ENCODE peak calls at places on chromosomes 7 and 10, in nine cellular contexts. One of them, this sample, is unnamed.

GRCh38 chr10:62992145-62992721 is 140.9 kb upstream of the NRBF2 start:
- DNase-seq in naive B cell: no peak
- DNase-seq in CD4-positive, alpha-beta T cell: no peak
- DNase-seq in NCI-H82: no peak
- DNase-seq in NCI-H146: no peak
- DNase-seq in NCI-H1417: no peak
- DNase-seq in non-pigmented ciliary epithelial cell: no peak
- DNase-seq in cardiac muscle cell: peak
- DNase-seq in HT1080: peak
- DNase-seq in this sample: no peak

GRCh38 chr7:130008941-130009847 is 42.0 kb downstream of the ZC3HC1 start:
- DNase-seq in HT1080: peak
- DNase-seq in NCI-H1417: peak
- DNase-seq in non-pigmented ciliary epithelial cell: no peak
- DNase-seq in NCI-H146: peak
- DNase-seq in cardiac muscle cell: no peak
- DNase-seq in NCI-H82: no peak
- DNase-seq in naive B cell: no peak
- DNase-seq in CD4-positive, alpha-beta T cell: no peak
- DNase-seq in this sample: no peak

GRCh38 chr10:132698761-132699391 is 87.1 kb downstream of the NKX6-2 start:
- DNase-seq in NCI-H146: no peak
- DNase-seq in cardiac muscle cell: no peak
- DNase-seq in NCI-H82: no peak
- DNase-seq in HT1080: no peak
- DNase-seq in naive B cell: no peak
- DNase-seq in CD4-positive, alpha-beta T cell: no peak
- DNase-seq in non-pigmented ciliary epithelial cell: no peak
- DNase-seq in NCI-H1417: no peak
- DNase-seq in this sample: no peak

GRCh38 chr7:144668503-144668902 is 167.3 kb downstream of the TPK1 start:
- DNase-seq in HT1080: no peak
- DNase-seq in NCI-H82: peak
- DNase-seq in NCI-H1417: no peak
- DNase-seq in non-pigmented ciliary epithelial cell: no peak
- DNase-seq in naive B cell: no peak
- DNase-seq in cardiac muscle cell: no peak
- DNase-seq in CD4-positive, alpha-beta T cell: no peak
- DNase-seq in NCI-H146: no peak
- DNase-seq in this sample: no peak

GRCh38 chr10:43136432-43136831 is 1.8 kb upstream of the CSGALNACT2 start:
- DNase-seq in CD4-positive, alpha-beta T cell: no peak
- DNase-seq in NCI-H1417: no peak
- DNase-seq in naive B cell: no peak
- DNase-seq in cardiac muscle cell: no peak
- DNase-seq in non-pigmented ciliary epithelial cell: no peak
- DNase-seq in NCI-H82: no peak
- DNase-seq in NCI-H146: no peak
- DNase-seq in HT1080: no peak
- DNase-seq in this sample: no peak

GRCh38 chr10:21519981-21520436 is 5.5 kb downstream of the SKIDA1 start:
- DNase-seq in NCI-H146: peak
- DNase-seq in HT1080: no peak
- DNase-seq in CD4-positive, alpha-beta T cell: no peak
- DNase-seq in non-pigmented ciliary epithelial cell: no peak
- DNase-seq in cardiac muscle cell: no peak
- DNase-seq in NCI-H82: peak
- DNase-seq in naive B cell: no peak
- DNase-seq in NCI-H1417: peak
- DNase-seq in this sample: peak

GRCh38 chr7:93799750-93800357 is 90.7 kb downstream of the TFPI2 start:
- DNase-seq in CD4-positive, alpha-beta T cell: no peak
- DNase-seq in NCI-H146: no peak
- DNase-seq in naive B cell: no peak
- DNase-seq in non-pigmented ciliary epithelial cell: no peak
- DNase-seq in NCI-H82: peak
- DNase-seq in cardiac muscle cell: peak
- DNase-seq in NCI-H1417: no peak
- DNase-seq in HT1080: peak
- DNase-seq in this sample: no peak

GRCh38 chr10:76353124-76353851 is 921.9 kb downstream of the LRMDA start:
- DNase-seq in NCI-H82: no peak
- DNase-seq in naive B cell: no peak
- DNase-seq in NCI-H146: no peak
- DNase-seq in CD4-positive, alpha-beta T cell: no peak
- DNase-seq in non-pigmented ciliary epithelial cell: no peak
- DNase-seq in cardiac muscle cell: peak
- DNase-seq in HT1080: no peak
- DNase-seq in NCI-H1417: no peak
- DNase-seq in this sample: no peak

GRCh38 chr7:19519443-19519977 is 189.3 kb downstream of the POLR1F start:
- DNase-seq in CD4-positive, alpha-beta T cell: no peak
- DNase-seq in cardiac muscle cell: peak
- DNase-seq in NCI-H146: peak
- DNase-seq in HT1080: peak
- DNase-seq in NCI-H82: no peak
- DNase-seq in non-pigmented ciliary epithelial cell: no peak
- DNase-seq in naive B cell: no peak
- DNase-seq in NCI-H1417: peak
- DNase-seq in this sample: no peak

GRCh38 chr7:117230276-117231046 is 92.4 kb downstream of the WNT2 start:
- DNase-seq in cardiac muscle cell: no peak
- DNase-seq in HT1080: no peak
- DNase-seq in naive B cell: no peak
- DNase-seq in CD4-positive, alpha-beta T cell: no peak
- DNase-seq in NCI-H146: no peak
- DNase-seq in NCI-H82: no peak
- DNase-seq in non-pigmented ciliary epithelial cell: peak
- DNase-seq in NCI-H1417: peak
- DNase-seq in this sample: no peak

GRCh38 chr10:124866812-124867211 is 65.2 kb downstream of the ABRAXAS2 start:
- DNase-seq in CD4-positive, alpha-beta T cell: no peak
- DNase-seq in non-pigmented ciliary epithelial cell: no peak
- DNase-seq in NCI-H82: no peak
- DNase-seq in HT1080: no peak
- DNase-seq in naive B cell: no peak
- DNase-seq in NCI-H1417: no peak
- DNase-seq in cardiac muscle cell: no peak
- DNase-seq in NCI-H146: peak
- DNase-seq in this sample: no peak